ENCODE peak calls at places on chromosomes 6 and 20, in five cellular contexts. U is substantia nigra; D is CD4-positive, CD25-positive, alpha-beta regulatory T cell; Q is psoas muscle; K is CD4-positive, alpha-beta memory T cell. N is an unnamed sample.

GRCh38 chr6:13303668-13304017 is 24.7 kb downstream of the TBC1D7 start:
- DNase-seq in Q (peak), U (peak), K (peak), D (no peak), N (peak)

GRCh38 chr20:34250005-34250404 is 8.8 kb downstream of the ASIP start:
- DNase-seq in U (no peak), D (no peak), Q (no peak), K (no peak), N (no peak)

GRCh38 chr6:155782320-155782730 is 326.7 kb upstream of the NOX3 start:
- DNase-seq in K (no peak), D (no peak), Q (no peak), U (no peak), N (no peak)

GRCh38 chr20:25452333-25452732 is 44.9 kb downstream of the GINS1 start:
- DNase-seq in D (no peak), Q (no peak), K (no peak), U (no peak), N (no peak)

GRCh38 chr6:123380257-123380656 is 256.5 kb downstream of the TRDN start:
- DNase-seq in Q (no peak), K (no peak), D (no peak), U (no peak), N (no peak)

GRCh38 chr20:32140603-32141002 is 31.1 kb downstream of the TM9SF4 start:
- DNase-seq in K (no peak), U (no peak), D (no peak), Q (no peak), N (no peak)

GRCh38 chr20:13299401-13299800 is 78.3 kb downstream of the ISM1 start:
- DNase-seq in Q (no peak), D (no peak), U (no peak), K (no peak), N (no peak)

GRCh38 chr20:62741191-62741676 is 32.6 kb downstream of the NTSR1 start:
- DNase-seq in D (no peak), K (peak), U (no peak), Q (no peak), N (no peak)

GRCh38 chr20:18092890-18093289 is 35.2 kb upstream of the OVOL2 start:
- DNase-seq in U (no peak), K (no peak), D (no peak), Q (no peak), N (no peak)

GRCh38 chr6:15921243-15921642 is 207.6 kb upstream of the MYLIP start:
- DNase-seq in Q (no peak), K (no peak), U (no peak), D (no peak), N (no peak)
- H3K27ac ChIP-seq in Q (no peak), K (no peak), U (no peak), D (no peak), N (no peak)

DNA sequence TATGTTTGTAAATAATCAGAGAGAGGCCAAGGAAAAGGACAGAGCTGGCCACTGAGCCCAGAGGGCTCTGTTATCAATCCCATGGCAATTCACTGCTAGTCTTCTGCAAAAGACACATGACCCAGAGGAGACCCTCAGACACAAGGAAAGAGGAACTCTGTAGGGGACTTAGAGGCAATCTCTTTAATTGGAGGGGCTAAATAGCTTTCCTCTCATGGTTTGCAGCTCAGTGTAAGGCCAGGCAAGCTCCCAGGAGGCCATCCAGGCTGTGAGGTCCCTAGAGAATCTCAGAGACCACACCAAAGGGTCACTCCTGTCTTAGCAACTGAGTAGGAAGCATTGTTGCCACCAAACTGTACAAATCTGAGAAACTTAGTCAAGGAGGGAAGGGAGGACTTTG is 10.0 kb upstream of the HLA-DOA start:
- DNase-seq in U (no peak), D (no peak), K (no peak), Q (no peak), N (no peak)
- H3K27ac ChIP-seq in U (peak), D (no peak), K (no peak), Q (peak), N (peak)

GRCh38 chr6:53932502-53932901 is 137.7 kb downstream of the LRRC1 start:
- DNase-seq in K (no peak), D (no peak), U (no peak), Q (no peak), N (no peak)

GRCh38 chr6:53934013-53934412 is 139.2 kb downstream of the LRRC1 start:
- DNase-seq in Q (no peak), U (no peak), K (no peak), D (no peak), N (no peak)

GRCh38 chr6:53939830-53940229 is 145.0 kb downstream of the LRRC1 start:
- DNase-seq in U (no peak), D (no peak), K (no peak), Q (no peak), N (no peak)

GRCh38 chr6:53938810-53939209 is 144.0 kb downstream of the LRRC1 start:
- DNase-seq in Q (no peak), U (no peak), K (no peak), D (no peak), N (no peak)

GRCh38 chr6:53937461-53937860 is 142.7 kb downstream of the LRRC1 start:
- DNase-seq in Q (no peak), K (no peak), U (no peak), D (no peak), N (no peak)
- H3K27ac ChIP-seq in Q (no peak), K (no peak), U (no peak), D (no peak), N (no peak)

GRCh38 chr6:110859335-110859792 is 15.2 kb upstream of the AMD1 start:
- DNase-seq in U (no peak), D (no peak), K (no peak), Q (no peak), N (peak)
- H3K27ac ChIP-seq in U (no peak), D (no peak), K (no peak), Q (no peak), N (no peak)

GRCh38 chr6:166862978-166863530 is 93.3 kb downstream of the RNASET2 start:
- DNase-seq in K (no peak), D (no peak), U (no peak), Q (no peak), N (no peak)
- H3K27ac ChIP-seq in K (no peak), D (no peak), U (no peak), Q (no peak), N (no peak)